ENCODE peak calls at places on chromosomes 16 and 17, in seven cellular contexts. A, I, G, E, C, H and D are unnamed samples.
A peak's percentile ranks its signal among the peaks of the same experiment; 100 is the strongest.

GRCh38 chr17:61570118-61570517 is 20.9 kb downstream of the NACA2 start:
- DNase-seq in A (no peak), I (no peak), G (peak; percentile 49), E (no peak), C (no peak), H (peak; percentile 50), D (no peak)

GRCh38 chr17:179721-180379 is 1.6 kb downstream of the DOC2B start:
- DNase-seq in A (no peak), I (no peak), G (no peak), E (no peak), C (no peak), H (no peak), D (no peak)

GRCh38 chr16:28891964-28892890 is 13.9 kb downstream of the ATP2A1 start:
- DNase-seq in A (no peak), I (no peak), G (no peak), E (no peak), C (no peak), H (no peak), D (no peak)

GRCh38 chr17:36592316-36592710 is 634 bp downstream of the DHRS11 start:
- DNase-seq in A (no peak), I (no peak), G (no peak), E (peak; percentile 67), C (no peak), H (no peak), D (no peak)

GRCh38 chr17:45256114-45256966 is 5.6 kb downstream of the SPATA32 start:
- DNase-seq in A (no peak), I (no peak), G (no peak), E (no peak), C (no peak), H (no peak), D (peak; percentile 18)

GRCh38 chr16:54780266-54780665 is 150.4 kb upstream of the IRX5 start:
- DNase-seq in A (no peak), I (no peak), G (no peak), E (no peak), C (no peak), H (no peak), D (no peak)

GRCh38 chr17:39939031-39939430 is 11.5 kb downstream of the LRRC3C start:
- DNase-seq in A (no peak), I (no peak), G (no peak), E (no peak), C (no peak), H (no peak), D (no peak)

GRCh38 chr17:59527325-59527917 is 38.0 kb upstream of the DHX40 start:
- DNase-seq in A (no peak), I (no peak), G (no peak), E (no peak), C (no peak), H (no peak), D (no peak)

GRCh38 chr16:19815418-19815817 is 69.2 kb downstream of the GPRC5B start:
- DNase-seq in A (no peak), I (no peak), G (no peak), E (no peak), C (no peak), H (no peak), D (no peak)

GRCh38 chr17:67056746-67057490 is 12.6 kb downstream of the CACNG1 start:
- DNase-seq in A (no peak), I (no peak), G (no peak), E (no peak), C (no peak), H (no peak), D (no peak)

GRCh38 chr16:3610698-3611144 is 685 bp downstream of the SLX4 start:
- DNase-seq in A (no peak), I (no peak), G (peak; percentile 19), E (no peak), C (no peak), H (peak; percentile 15), D (no peak)

GRCh38 chr16:59021751-59022150 is 287.6 kb upstream of the GOT2 start:
- DNase-seq in A (no peak), I (no peak), G (no peak), E (no peak), C (no peak), H (no peak), D (peak; percentile 16)

GRCh38 chr17:74737299-74738050 is 419 bp downstream of the RAB37 start:
- DNase-seq in A (no peak), I (no peak), G (no peak), E (no peak), C (no peak), H (no peak), D (no peak)

GRCh38 chr17:46917041-46917440 is 5.9 kb upstream of the GOSR2 start:
- DNase-seq in A (no peak), I (no peak), G (no peak), E (no peak), C (no peak), H (no peak), D (no peak)

GRCh38 chr17:46915596-46915995 is 7.4 kb upstream of the GOSR2 start:
- DNase-seq in A (no peak), I (no peak), G (no peak), E (no peak), C (no peak), H (no peak), D (no peak)

GRCh38 chr17:46917516-46917915 is 5.4 kb upstream of the GOSR2 start:
- DNase-seq in A (no peak), I (no peak), G (no peak), E (no peak), C (no peak), H (no peak), D (no peak)

GRCh38 chr17:46916623-46917022 is 6.3 kb upstream of the GOSR2 start:
- DNase-seq in A (no peak), I (no peak), G (no peak), E (no peak), C (no peak), H (no peak), D (no peak)

DNA sequence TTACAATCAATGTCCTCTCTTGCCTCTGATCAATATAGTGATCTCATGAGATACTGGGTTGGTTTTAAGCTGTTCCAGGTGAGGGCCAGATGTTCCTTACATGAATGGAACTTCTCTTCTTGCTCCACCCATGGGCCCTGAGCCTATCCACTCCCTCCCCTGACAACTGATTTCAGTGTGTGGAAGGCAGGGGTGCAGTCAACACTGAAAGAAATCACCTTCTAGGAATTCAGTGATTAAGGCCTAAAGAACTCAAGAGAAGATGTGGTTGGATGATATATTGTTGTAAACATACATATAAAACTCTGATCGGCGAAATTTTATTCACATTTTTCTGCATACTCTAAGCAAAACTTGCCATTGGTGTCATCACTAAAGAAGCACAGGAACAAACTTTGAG is 6.7 kb upstream of the GOSR2 start:
- DNase-seq in A (no peak), I (no peak), G (peak; percentile 13), E (no peak), C (peak; percentile 8), H (peak; percentile 44), D (no peak)
- TF ChIP-seq CTCF in A (no peak), I (no peak), G (no peak), E (no peak), C (no peak), H (no peak), D (no peak)

DNA sequence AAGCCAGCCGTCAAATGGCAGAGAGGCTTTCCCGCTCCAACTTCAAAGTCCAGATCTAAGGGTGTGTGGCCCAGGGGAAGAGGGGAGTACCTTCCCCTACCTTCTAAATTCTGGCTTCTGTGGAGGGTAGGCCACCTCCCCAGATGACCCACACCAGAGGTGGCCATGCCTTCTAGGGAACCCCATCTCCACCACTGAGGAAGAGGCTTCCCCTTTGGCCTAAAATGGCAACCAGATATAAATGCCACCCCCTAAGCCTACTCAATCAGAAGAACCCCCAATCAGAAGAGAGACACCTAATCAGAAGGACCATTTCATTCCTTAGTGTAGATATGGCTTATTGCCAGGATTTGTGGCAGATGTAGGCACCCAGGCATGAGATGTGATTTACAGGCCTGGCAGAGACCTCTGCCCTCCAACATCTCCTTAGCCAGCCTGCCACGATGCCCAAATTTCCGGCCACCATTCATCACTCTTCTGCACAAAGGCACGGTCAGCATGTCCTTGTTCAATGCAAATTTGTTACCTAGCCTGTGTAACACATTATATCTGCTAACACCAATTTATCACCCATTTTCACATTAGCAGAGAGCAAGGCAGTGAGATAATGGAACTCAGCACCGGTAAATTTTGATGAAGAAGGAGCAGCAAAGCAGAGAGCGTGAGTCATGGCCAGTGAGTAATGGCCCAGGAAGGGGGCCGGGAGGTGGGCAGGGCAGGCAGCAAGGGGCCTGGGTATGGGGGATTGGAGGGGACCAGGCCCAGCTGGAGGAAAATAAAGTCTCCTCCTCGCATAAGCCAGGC is 1.2 kb upstream of the MGAT5B start:
- DNase-seq in A (peak; percentile 20), I (no peak), G (peak; percentile 59), E (no peak), C (no peak), H (peak; percentile 57), D (peak; percentile 21)
- H3K4me3 ChIP-seq in A (no peak overlapping the region), I (no peak overlapping the region), G (no peak overlapping the region), E (no peak overlapping the region), C (no peak overlapping the region), H (no peak overlapping the region), D (no peak overlapping the region)

DNA sequence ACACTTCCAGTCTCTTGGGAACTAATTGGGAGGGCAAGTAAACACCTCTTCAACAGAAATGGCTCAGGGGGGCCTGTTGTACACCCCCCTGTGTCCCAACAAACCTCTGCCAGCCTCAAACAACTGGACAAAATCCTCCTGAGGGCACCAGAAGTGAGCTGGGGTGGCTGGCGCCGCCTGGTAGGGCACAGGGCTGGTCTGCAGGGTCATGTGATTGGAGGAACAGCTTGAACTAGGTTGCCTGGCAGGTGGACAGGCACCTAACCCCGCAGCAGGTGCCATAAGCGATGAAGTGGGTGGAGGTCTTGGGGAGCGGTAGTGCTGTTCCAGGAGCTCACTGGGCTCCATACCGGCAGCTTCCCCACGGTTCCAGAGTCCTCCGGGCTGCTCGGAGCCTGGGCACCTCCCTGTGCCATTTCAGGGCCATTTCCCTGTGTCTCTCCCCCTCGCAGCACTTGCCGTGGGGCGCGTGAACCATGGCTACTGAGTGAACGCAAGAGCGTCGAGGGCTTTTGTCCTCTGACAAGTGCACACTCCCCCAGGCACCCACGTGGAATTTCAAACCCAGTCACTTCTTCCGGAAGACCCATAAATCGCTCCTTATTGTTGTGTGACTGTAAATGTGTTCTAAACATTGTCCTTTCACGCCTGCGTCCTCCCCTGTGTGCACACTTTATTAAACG is 101.5 kb downstream of the SEC14L1 start:
- DNase-seq in A (no peak), I (no peak), G (no peak), E (no peak), C (no peak), H (no peak), D (no peak)
- TF ChIP-seq CTCF in A (no peak), I (no peak), G (no peak), E (no peak), C (no peak), H (no peak), D (no peak)

GRCh38 chr17:20271016-20271610 is 196.2 kb downstream of the LGALS9B start:
- DNase-seq in A (no peak), I (no peak), G (no peak), E (no peak), C (no peak), H (no peak), D (no peak)

GRCh38 chr17:20275653-20276052 is 191.7 kb downstream of the LGALS9B start:
- DNase-seq in A (no peak), I (no peak), G (no peak), E (no peak), C (no peak), H (no peak), D (no peak)

GRCh38 chr17:20270336-20270735 is 197.0 kb downstream of the LGALS9B start:
- DNase-seq in A (no peak), I (no peak), G (no peak), E (no peak), C (no peak), H (no peak), D (no peak)

GRCh38 chr17:20276430-20276829 is 190.9 kb downstream of the LGALS9B start:
- DNase-seq in A (no peak), I (no peak), G (no peak), E (no peak), C (no peak), H (no peak), D (no peak)

GRCh38 chr17:20273741-20274500 is 193.4 kb downstream of the LGALS9B start:
- DNase-seq in A (no peak), I (no peak), G (no peak), E (no peak), C (no peak), H (peak; percentile 63), D (no peak)
- H3K4me3 ChIP-seq in A (no peak overlapping the region), I (no peak overlapping the region), G (no peak overlapping the region), E (no peak overlapping the region), C (no peak overlapping the region), H (no peak overlapping the region), D (no peak overlapping the region)